ENCODE peak calls at places on chromosomes 4 and X, in eight cellular contexts. One of them, this sample, is unnamed.

GRCh38 chr4:43339435-43339834 is 446.9 kb downstream of the GRXCR1 start:
- DNase-seq in upper lobe of right lung: no peak
- DNase-seq in sigmoid colon: no peak
- DNase-seq in SK-N-SH: no peak
- DNase-seq in effector memory CD4-positive, alpha-beta T cell: no peak
- DNase-seq in adipocyte: no peak
- DNase-seq in neuronal stem cell: no peak
- DNase-seq in fibroblast of lung: peak; percentile 71
- DNase-seq in this sample: no peak

GRCh38 chr4:156754832-156755570 is 216.6 kb downstream of the PDGFC start:
- DNase-seq in sigmoid colon: no peak
- DNase-seq in upper lobe of right lung: no peak
- DNase-seq in fibroblast of lung: peak; percentile 38
- DNase-seq in adipocyte: no peak
- DNase-seq in effector memory CD4-positive, alpha-beta T cell: no peak
- DNase-seq in neuronal stem cell: no peak
- DNase-seq in SK-N-SH: no peak
- DNase-seq in this sample: no peak

GRCh38 chr4:152454398-152455011 is 81.4 kb downstream of the FBXW7 start:
- DNase-seq in sigmoid colon: no peak
- DNase-seq in SK-N-SH: peak; percentile 51
- DNase-seq in adipocyte: peak; percentile 76
- DNase-seq in effector memory CD4-positive, alpha-beta T cell: no peak
- DNase-seq in neuronal stem cell: no peak
- DNase-seq in fibroblast of lung: peak; percentile 60
- DNase-seq in upper lobe of right lung: no peak
- DNase-seq in this sample: no peak

GRCh38 chr4:83731609-83732008 is 195.7 kb downstream of the GPAT3 start:
- DNase-seq in effector memory CD4-positive, alpha-beta T cell: no peak
- DNase-seq in sigmoid colon: no peak
- DNase-seq in fibroblast of lung: no peak
- DNase-seq in adipocyte: no peak
- DNase-seq in neuronal stem cell: no peak
- DNase-seq in upper lobe of right lung: no peak
- DNase-seq in SK-N-SH: no peak
- DNase-seq in this sample: no peak

GRCh38 chr4:101960431-101960830 is 169.9 kb downstream of the BANK1 start:
- DNase-seq in neuronal stem cell: no peak
- DNase-seq in effector memory CD4-positive, alpha-beta T cell: no peak
- DNase-seq in upper lobe of right lung: no peak
- DNase-seq in SK-N-SH: no peak
- DNase-seq in fibroblast of lung: no peak
- DNase-seq in sigmoid colon: no peak
- DNase-seq in adipocyte: no peak
- DNase-seq in this sample: no peak

GRCh38 chr4:149465941-149466340 is 349.7 kb downstream of the IQCM start:
- DNase-seq in upper lobe of right lung: no peak
- DNase-seq in adipocyte: no peak
- DNase-seq in effector memory CD4-positive, alpha-beta T cell: no peak
- DNase-seq in SK-N-SH: no peak
- DNase-seq in neuronal stem cell: no peak
- DNase-seq in sigmoid colon: no peak
- DNase-seq in fibroblast of lung: peak; percentile 19
- DNase-seq in this sample: no peak

GRCh38 chr4:1980561-1981041 is 28.2 kb downstream of the NELFA start:
- DNase-seq in neuronal stem cell: no peak
- DNase-seq in adipocyte: no peak
- DNase-seq in effector memory CD4-positive, alpha-beta T cell: no peak
- DNase-seq in sigmoid colon: no peak
- DNase-seq in SK-N-SH: no peak
- DNase-seq in upper lobe of right lung: peak; percentile 26
- DNase-seq in fibroblast of lung: no peak
- DNase-seq in this sample: no peak

GRCh38 chrX:39577976-39578962 is 519.5 kb downstream of the BCOR start:
- DNase-seq in effector memory CD4-positive, alpha-beta T cell: no peak
- DNase-seq in sigmoid colon: no peak
- DNase-seq in upper lobe of right lung: no peak
- DNase-seq in SK-N-SH: no peak
- DNase-seq in adipocyte: peak; percentile 21
- DNase-seq in neuronal stem cell: no peak
- DNase-seq in fibroblast of lung: peak; percentile 36
- DNase-seq in this sample: no peak

GRCh38 chr4:77899607-77900006 is 37.0 kb downstream of the MRPL1 start:
- DNase-seq in adipocyte: no peak
- DNase-seq in upper lobe of right lung: no peak
- DNase-seq in fibroblast of lung: no peak
- DNase-seq in SK-N-SH: no peak
- DNase-seq in neuronal stem cell: no peak
- DNase-seq in effector memory CD4-positive, alpha-beta T cell: no peak
- DNase-seq in sigmoid colon: no peak
- DNase-seq in this sample: no peak

GRCh38 chr4:41507292-41507933 is 30.5 kb upstream of the LIMCH1 start:
- DNase-seq in sigmoid colon: no peak
- DNase-seq in fibroblast of lung: no peak
- DNase-seq in adipocyte: peak; percentile 17
- DNase-seq in neuronal stem cell: no peak
- DNase-seq in SK-N-SH: no peak
- DNase-seq in upper lobe of right lung: no peak
- DNase-seq in effector memory CD4-positive, alpha-beta T cell: no peak
- DNase-seq in this sample: no peak

GRCh38 chr4:99861120-99861905 is 32.9 kb downstream of the LAMTOR3 start:
- DNase-seq in neuronal stem cell: no peak
- DNase-seq in fibroblast of lung: no peak
- DNase-seq in SK-N-SH: no peak
- DNase-seq in sigmoid colon: no peak
- DNase-seq in adipocyte: no peak
- DNase-seq in effector memory CD4-positive, alpha-beta T cell: no peak
- DNase-seq in upper lobe of right lung: no peak
- DNase-seq in this sample: no peak

GRCh38 chr4:99868126-99868596 is 26.1 kb downstream of the LAMTOR3 start:
- DNase-seq in neuronal stem cell: no peak
- DNase-seq in SK-N-SH: no peak
- DNase-seq in fibroblast of lung: peak; percentile 43
- DNase-seq in upper lobe of right lung: no peak
- DNase-seq in effector memory CD4-positive, alpha-beta T cell: no peak
- DNase-seq in adipocyte: peak; percentile 93
- DNase-seq in sigmoid colon: no peak
- DNase-seq in this sample: no peak

GRCh38 chr4:99859618-99860017 is 34.6 kb downstream of the LAMTOR3 start:
- DNase-seq in SK-N-SH: no peak
- DNase-seq in neuronal stem cell: no peak
- DNase-seq in effector memory CD4-positive, alpha-beta T cell: no peak
- DNase-seq in upper lobe of right lung: no peak
- DNase-seq in sigmoid colon: no peak
- DNase-seq in fibroblast of lung: no peak
- DNase-seq in adipocyte: no peak
- DNase-seq in this sample: no peak

DNA sequence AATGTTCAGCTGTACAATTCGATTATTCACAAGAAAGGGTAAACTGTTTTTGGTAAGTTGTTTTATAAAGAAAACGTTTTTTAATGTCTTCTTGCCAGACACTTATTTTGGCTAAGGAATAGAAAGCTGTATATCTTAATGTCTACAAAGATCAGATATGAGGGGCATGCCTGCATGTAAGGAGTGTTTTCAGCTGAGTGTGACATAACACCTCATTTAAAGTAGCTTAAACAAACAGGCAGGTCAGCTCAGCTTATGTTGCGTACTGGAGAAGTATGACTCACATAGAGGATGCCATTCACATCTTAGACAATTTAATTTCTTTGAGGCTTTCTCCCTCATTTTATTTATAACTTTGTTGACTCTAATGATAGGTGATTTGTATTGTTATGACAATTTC is 30.4 kb downstream of the LAMTOR3 start:
- DNase-seq in neuronal stem cell: no peak
- DNase-seq in fibroblast of lung: peak; percentile 74
- DNase-seq in effector memory CD4-positive, alpha-beta T cell: no peak
- DNase-seq in upper lobe of right lung: no peak
- DNase-seq in SK-N-SH: no peak
- DNase-seq in adipocyte: peak; percentile 39
- DNase-seq in sigmoid colon: no peak
- DNase-seq in this sample: no peak
- H3K4me3 ChIP-seq in neuronal stem cell: no peak overlapping the region
- H3K4me3 ChIP-seq in fibroblast of lung: no peak overlapping the region
- H3K4me3 ChIP-seq in effector memory CD4-positive, alpha-beta T cell: no peak overlapping the region
- H3K4me3 ChIP-seq in upper lobe of right lung: no peak overlapping the region
- H3K4me3 ChIP-seq in SK-N-SH: no peak overlapping the region
- H3K4me3 ChIP-seq in adipocyte: no peak overlapping the region
- H3K4me3 ChIP-seq in sigmoid colon: no peak overlapping the region
- H3K4me3 ChIP-seq in this sample: no peak overlapping the region

DNA sequence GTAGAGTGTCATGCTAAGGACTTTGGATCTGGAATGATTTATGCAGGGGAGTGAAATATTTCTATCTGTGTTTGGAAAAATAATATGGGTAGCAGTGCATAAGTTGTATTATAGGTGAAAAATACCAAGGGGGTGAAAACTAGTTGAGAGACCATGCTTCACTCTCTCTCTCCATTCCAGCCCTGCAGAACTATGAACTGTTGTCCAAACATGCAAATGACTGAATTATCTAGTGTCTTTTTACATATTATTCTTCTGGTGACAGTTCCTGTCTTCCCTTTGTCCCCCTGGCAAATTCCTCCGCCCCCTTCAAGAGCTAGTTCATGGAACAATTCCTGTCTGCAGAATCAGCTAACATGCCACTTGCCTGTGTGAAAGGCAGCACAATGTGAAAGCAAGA is 2.4 kb downstream of the PF4 start:
- DNase-seq in fibroblast of lung: no peak
- DNase-seq in upper lobe of right lung: no peak
- DNase-seq in SK-N-SH: no peak
- DNase-seq in sigmoid colon: no peak
- DNase-seq in neuronal stem cell: no peak
- DNase-seq in adipocyte: peak; percentile 5
- DNase-seq in effector memory CD4-positive, alpha-beta T cell: no peak
- DNase-seq in this sample: no peak
- H3K4me1 ChIP-seq in fibroblast of lung: peaks cover 7% of the 10 kb centered on the region
- H3K4me1 ChIP-seq in upper lobe of right lung: no peaks in the 10 kb centered on the region
- H3K4me1 ChIP-seq in SK-N-SH: no peaks in the 10 kb centered on the region
- H3K4me1 ChIP-seq in sigmoid colon: peaks cover 3% of the 10 kb centered on the region
- H3K4me1 ChIP-seq in neuronal stem cell: peaks cover 1% of the 10 kb centered on the region
- H3K4me1 ChIP-seq in adipocyte: peaks cover 36% of the 10 kb centered on the region
- H3K4me1 ChIP-seq in effector memory CD4-positive, alpha-beta T cell: no peaks in the 10 kb centered on the region
- H3K4me1 ChIP-seq in this sample: no peaks in the 10 kb centered on the region

DNA sequence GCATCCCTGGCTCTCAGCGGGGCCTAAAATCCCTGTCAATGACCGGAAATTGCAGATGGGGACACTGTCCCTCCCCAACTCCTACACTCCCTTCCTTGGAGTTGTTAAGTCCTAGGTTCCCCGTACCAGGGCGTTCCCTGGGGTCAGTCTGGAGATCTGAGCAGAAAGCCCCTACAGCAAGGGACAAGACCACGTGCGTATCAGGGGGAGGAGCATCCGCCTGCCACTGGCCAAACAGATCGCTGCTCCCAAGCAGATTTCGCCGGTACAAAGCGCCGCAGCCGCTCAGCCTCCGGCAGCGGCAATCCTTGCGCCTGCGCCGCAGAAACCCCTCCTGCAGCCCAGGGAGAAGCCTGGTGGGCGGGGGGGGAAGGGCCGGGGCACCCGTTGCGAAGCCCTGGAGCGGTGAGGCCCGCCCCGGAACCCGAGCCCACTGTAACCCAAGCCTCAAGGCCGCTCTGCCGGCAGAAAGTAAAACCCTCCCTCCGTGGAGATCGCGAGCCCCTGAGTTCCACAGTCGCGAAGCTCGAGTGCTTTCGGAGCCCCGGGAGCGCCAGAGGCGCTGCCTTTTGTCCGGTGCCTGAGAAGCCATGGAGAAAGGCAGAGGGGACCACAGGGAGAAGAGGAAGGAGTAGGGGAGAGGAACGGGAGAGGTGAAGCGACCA is 2.7 kb downstream of the CRMP1 start:
- DNase-seq in adipocyte: no peak
- DNase-seq in sigmoid colon: no peak
- DNase-seq in upper lobe of right lung: no peak
- DNase-seq in fibroblast of lung: peak; percentile 11
- DNase-seq in neuronal stem cell: peak; percentile 77
- DNase-seq in effector memory CD4-positive, alpha-beta T cell: no peak
- DNase-seq in SK-N-SH: peak; percentile 89
- DNase-seq in this sample: no peak
- H3K27me3 ChIP-seq in adipocyte: peaks cover 78% of the 10 kb centered on the region
- H3K27me3 ChIP-seq in sigmoid colon: peaks cover 80% of the 10 kb centered on the region
- H3K27me3 ChIP-seq in upper lobe of right lung: peaks cover 74% of the 10 kb centered on the region
- H3K27me3 ChIP-seq in fibroblast of lung: peaks cover 48% of the 10 kb centered on the region
- H3K27me3 ChIP-seq in neuronal stem cell: peaks cover 53% of the 10 kb centered on the region
- H3K27me3 ChIP-seq in effector memory CD4-positive, alpha-beta T cell: peaks cover 33% of the 10 kb centered on the region
- H3K27me3 ChIP-seq in SK-N-SH: peaks cover 28% of the 10 kb centered on the region
- H3K27me3 ChIP-seq in this sample: peaks cover 16% of the 10 kb centered on the region

DNA sequence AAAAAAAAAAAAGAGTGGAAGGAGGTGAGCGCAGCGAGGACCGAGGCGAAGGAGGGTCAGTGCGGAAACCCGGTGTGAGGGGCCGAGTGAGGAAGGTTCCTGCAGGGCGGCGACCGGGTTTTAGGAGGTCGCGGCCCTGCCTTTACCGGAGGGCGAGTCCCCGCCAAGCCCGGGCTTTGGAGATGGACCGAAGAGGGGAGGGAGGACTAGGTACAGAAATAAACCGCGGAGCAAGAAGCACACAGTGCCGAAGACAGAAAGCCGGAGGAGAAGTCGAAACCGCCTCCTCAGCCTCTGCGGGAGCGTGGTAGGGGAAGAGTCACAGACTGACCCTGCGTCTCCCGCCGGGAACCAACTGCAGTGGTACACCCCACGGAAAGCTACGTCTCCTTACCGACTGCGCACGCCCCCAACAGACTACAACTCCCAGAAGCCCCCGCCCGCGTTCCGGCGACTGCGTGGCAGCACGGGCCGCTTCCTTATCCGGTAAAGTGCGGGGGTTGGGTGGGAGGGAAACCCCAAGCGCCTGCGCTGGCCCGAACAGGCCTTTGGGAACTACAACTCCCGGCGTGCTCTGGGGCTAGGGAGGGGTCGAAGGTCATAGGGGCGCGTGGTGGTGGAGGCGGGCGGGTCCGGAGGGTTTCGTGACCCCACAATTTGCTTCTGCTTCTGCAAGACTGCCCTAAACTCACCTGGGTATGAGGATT is at the start of gene NFXL1:
- DNase-seq in fibroblast of lung: peak; percentile 97
- DNase-seq in sigmoid colon: peak; percentile 99
- DNase-seq in adipocyte: peak; percentile 99
- DNase-seq in upper lobe of right lung: peak; percentile 99
- DNase-seq in neuronal stem cell: peak; percentile 91
- DNase-seq in SK-N-SH: peak; percentile 94
- DNase-seq in effector memory CD4-positive, alpha-beta T cell: peak; percentile 93
- DNase-seq in this sample: peak; percentile 96
- H3K4me3 ChIP-seq in fibroblast of lung: peak within 1 kb of the TSS; percentile 96
- H3K4me3 ChIP-seq in sigmoid colon: peak within 1 kb of the TSS; percentile 87
- H3K4me3 ChIP-seq in adipocyte: peak within 1 kb of the TSS; percentile 96
- H3K4me3 ChIP-seq in upper lobe of right lung: peak within 1 kb of the TSS; percentile 83
- H3K4me3 ChIP-seq in neuronal stem cell: peak within 1 kb of the TSS; percentile 76
- H3K4me3 ChIP-seq in SK-N-SH: peak within 1 kb of the TSS; percentile 96
- H3K4me3 ChIP-seq in effector memory CD4-positive, alpha-beta T cell: peak within 1 kb of the TSS; percentile 99
- H3K4me3 ChIP-seq in this sample: peak within 1 kb of the TSS; percentile 95

This sample was measured in CD8-positive, alpha-beta memory T cell.